ENCODE peak calls at places on chromosome 18, in nine cellular contexts. D, K, E, M, X, A, Y, L and R are unnamed samples. For H3K36me3, the result is how much of the 10 kb centered on the place peaks cover.

GRCh38 chr18:12791631-12792030 is 88.8 kb downstream of the PSMG2 start:
- DNase-seq in D (no peak), K (no peak), E (no peak), M (no peak), X (no peak), A (no peak), Y (no peak), L (no peak), R (no peak)

GRCh38 chr18:58755304-58756010 is 84.2 kb downstream of the MALT1 start:
- DNase-seq in D (no peak), K (no peak), E (no peak), M (no peak), X (no peak), A (no peak), Y (peak), L (no peak), R (no peak)

GRCh38 chr18:74806700-74807416 is 209.2 kb downstream of the ZNF407 start:
- DNase-seq in D (no peak), K (peak), E (no peak), M (peak), X (no peak), A (no peak), Y (peak), L (no peak), R (no peak)

GRCh38 chr18:48445540-48445939 is 36.4 kb upstream of the ZBTB7C start:
- DNase-seq in D (peak), K (peak), E (peak), M (peak), X (no peak), A (peak), Y (peak), L (peak), R (peak)

GRCh38 chr18:57437433-57437781 is 2.2 kb downstream of the ONECUT2 start:
- DNase-seq in D (no peak), K (no peak), E (no peak), M (no peak), X (no peak), A (no peak), Y (no peak), L (peak), R (no peak)

GRCh38 chr18:33697498-33697897 is 119.5 kb downstream of the ASXL3 start:
- DNase-seq in D (no peak), K (no peak), E (no peak), M (no peak), X (no peak), A (no peak), Y (peak), L (no peak), R (no peak)

GRCh38 chr18:64409511-64409910 is 260.6 kb upstream of the LINC00305 start:
- DNase-seq in D (no peak), K (no peak), E (no peak), M (peak), X (no peak), A (no peak), Y (no peak), L (no peak), R (no peak)

GRCh38 chr18:70907673-70908072 is 618.8 kb downstream of the SOCS6 start:
- DNase-seq in D (no peak), K (no peak), E (no peak), M (peak), X (no peak), A (no peak), Y (no peak), L (no peak), R (no peak)

GRCh38 chr18:53115876-53116585 is 776.0 kb downstream of the DCC start:
- DNase-seq in D (no peak), K (no peak), E (no peak), M (no peak), X (no peak), A (no peak), Y (no peak), L (no peak), R (no peak)

GRCh38 chr18:47793609-47794008 is 136.8 kb downstream of the SMAD2 start:
- DNase-seq in D (no peak), K (no peak), E (no peak), M (no peak), X (no peak), A (no peak), Y (no peak), L (no peak), R (no peak)

GRCh38 chr18:24470022-24470618 is 9.7 kb downstream of the HRH4 start:
- DNase-seq in D (no peak), K (no peak), E (no peak), M (no peak), X (no peak), A (no peak), Y (no peak), L (no peak), R (no peak)

GRCh38 chr18:3546106-3546505 is 96.1 kb downstream of the TGIF1 start:
- DNase-seq in D (no peak), K (no peak), E (no peak), M (no peak), X (no peak), A (no peak), Y (no peak), L (no peak), R (no peak)

GRCh38 chr18:5285326-5285725 is 10.2 kb downstream of the ZBTB14 start:
- DNase-seq in D (no peak), K (no peak), E (no peak), M (no peak), X (no peak), A (no peak), Y (no peak), L (no peak), R (no peak)

GRCh38 chr18:68623342-68623741 is 91.6 kb downstream of the TMX3 start:
- DNase-seq in D (peak), K (no peak), E (peak), M (peak), X (no peak), A (peak), Y (peak), L (no peak), R (no peak)

GRCh38 chr18:69401475-69402218 is 959 bp downstream of the DOK6 start:
- DNase-seq in D (no peak), K (no peak), E (no peak), M (no peak), X (no peak), A (no peak), Y (no peak), L (peak), R (no peak)

GRCh38 chr18:48922801-48923730 is 27.7 kb downstream of the SMAD7 start:
- DNase-seq in D (peak), K (no peak), E (no peak), M (no peak), X (no peak), A (no peak), Y (peak), L (peak), R (peak)

GRCh38 chr18:58041633-58042032 is 2.4 kb upstream of the NEDD4L start:
- DNase-seq in D (no peak), K (no peak), E (no peak), M (no peak), X (no peak), A (no peak), Y (no peak), L (no peak), R (no peak)

GRCh38 chr18:22559414-22560282 is 141.9 kb upstream of the CTAGE1 start:
- DNase-seq in D (peak), K (peak), E (peak), M (peak), X (no peak), A (no peak), Y (peak), L (no peak), R (peak)

GRCh38 chr18:27213123-27213717 is 28.1 kb upstream of the CHST9 start:
- DNase-seq in D (no peak), K (no peak), E (no peak), M (peak), X (no peak), A (no peak), Y (peak), L (no peak), R (no peak)

GRCh38 chr18:3448845-3449701 is 899 bp upstream of the TGIF1 start:
- DNase-seq in D (peak), K (peak), E (peak), M (peak), X (peak), A (peak), Y (peak), L (peak), R (peak)

GRCh38 chr18:49055787-49056186 is 105.0 kb upstream of the SMAD7 start:
- DNase-seq in D (peak), K (peak), E (no peak), M (no peak), X (no peak), A (no peak), Y (peak), L (no peak), R (peak)

GRCh38 chr18:63339920-63340484 is 20.4 kb upstream of the BCL2 start:
- DNase-seq in D (no peak), K (no peak), E (peak), M (peak), X (no peak), A (peak), Y (no peak), L (no peak), R (no peak)

GRCh38 chr18:10437837-10438236 is 16.6 kb upstream of the APCDD1 start:
- DNase-seq in D (no peak), K (no peak), E (no peak), M (no peak), X (no peak), A (peak), Y (no peak), L (no peak), R (no peak)

GRCh38 chr18:50986360-50987087 is 18.7 kb downstream of the ELAC1 start:
- DNase-seq in D (no peak), K (peak), E (no peak), M (no peak), X (no peak), A (no peak), Y (no peak), L (no peak), R (no peak)

GRCh38 chr18:59087391-59087790 is 52.3 kb upstream of the SEC11C start:
- DNase-seq in D (no peak), K (no peak), E (no peak), M (peak), X (no peak), A (peak), Y (peak), L (peak), R (no peak)

GRCh38 chr18:31217455-31217854 is 54.8 kb upstream of the DSC1 start:
- DNase-seq in D (no peak), K (no peak), E (no peak), M (no peak), X (no peak), A (no peak), Y (no peak), L (no peak), R (no peak)

GRCh38 chr18:64110692-64111480 is 38.0 kb downstream of the LINC00305 start:
- DNase-seq in D (no peak), K (peak), E (no peak), M (no peak), X (no peak), A (no peak), Y (no peak), L (no peak), R (no peak)

GRCh38 chr18:11154369-11154982 is 5.1 kb upstream of the PIEZO2 start:
- DNase-seq in D (no peak), K (peak), E (no peak), M (peak), X (no peak), A (no peak), Y (peak), L (no peak), R (no peak)

GRCh38 chr18:55345103-55345950 is 242.7 kb downstream of the TCF4 start:
- DNase-seq in D (no peak), K (no peak), E (no peak), M (no peak), X (no peak), A (no peak), Y (no peak), L (no peak), R (no peak)

GRCh38 chr18:55343396-55344073 is 244.5 kb downstream of the TCF4 start:
- DNase-seq in D (no peak), K (no peak), E (no peak), M (peak), X (no peak), A (no peak), Y (peak), L (no peak), R (no peak)

GRCh38 chr18:55346961-55347740 is 240.8 kb downstream of the TCF4 start:
- DNase-seq in D (no peak), K (no peak), E (no peak), M (no peak), X (no peak), A (no peak), Y (no peak), L (no peak), R (no peak)

GRCh38 chr18:55349685-55350084 is 238.3 kb downstream of the TCF4 start:
- DNase-seq in D (no peak), K (no peak), E (no peak), M (no peak), X (no peak), A (no peak), Y (no peak), L (no peak), R (no peak)

DNA sequence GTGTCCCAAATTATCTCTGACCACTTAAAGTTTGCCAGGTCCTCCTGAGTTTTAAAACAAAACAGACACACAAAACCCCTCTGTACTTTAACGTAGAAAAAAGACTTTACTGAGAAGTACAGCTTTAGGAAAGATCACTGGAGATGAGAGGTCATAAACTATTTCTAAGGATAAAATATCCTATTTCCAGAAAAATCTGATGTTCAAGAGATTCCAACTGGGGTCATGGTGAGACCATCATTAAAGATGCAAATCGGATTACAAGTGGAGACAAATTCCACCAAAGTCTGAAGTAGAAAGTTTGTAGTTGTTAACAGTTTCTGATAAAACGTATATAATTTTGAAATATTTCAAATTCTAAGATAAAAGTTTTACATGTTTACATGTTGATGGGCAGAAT is 241.6 kb downstream of the TCF4 start:
- DNase-seq in D (no peak), K (no peak), E (no peak), M (no peak), X (no peak), A (no peak), Y (no peak), L (no peak), R (no peak)
- H3K36me3 ChIP-seq in D (under half), K (under half), E (under half), M (under half), X (under half), A (under half), Y (under half), L (under half), R (under half)

GRCh38 chr18:79726721-79727120 is 47.1 kb downstream of the CTDP1 start:
- DNase-seq in D (no peak), K (no peak), E (no peak), M (no peak), X (no peak), A (no peak), Y (no peak), L (no peak), R (no peak)
- H3K36me3 ChIP-seq in D (under half), K (under half), E (under half), M (under half), X (under half), A (half or more), Y (under half), L (half or more), R (under half)

DNA sequence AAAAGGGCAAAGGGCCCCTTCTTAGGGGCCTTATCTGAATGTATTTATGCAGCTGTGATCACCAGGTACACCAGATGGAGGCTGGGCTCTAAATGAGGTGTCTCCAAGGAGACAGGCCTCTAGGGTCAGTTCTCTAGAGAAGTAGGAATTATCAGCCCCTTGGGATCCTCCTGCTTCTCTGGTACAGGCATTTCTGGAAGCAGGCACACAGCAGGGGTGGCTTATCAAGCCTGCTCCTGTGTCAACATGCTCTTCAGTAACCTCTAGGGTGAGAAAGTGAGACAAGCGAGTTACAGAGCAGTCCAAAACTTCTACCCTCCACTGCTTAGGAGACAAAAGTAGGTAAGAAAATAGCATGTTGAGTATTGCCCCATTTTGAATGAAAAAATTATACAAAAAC is 13.8 kb downstream of the TPGS2 start:
- DNase-seq in D (no peak), K (no peak), E (no peak), M (no peak), X (no peak), A (no peak), Y (no peak), L (no peak), R (no peak)
- H3K36me3 ChIP-seq in D (half or more), K (under half), E (under half), M (under half), X (under half), A (half or more), Y (under half), L (under half), R (under half)

DNA sequence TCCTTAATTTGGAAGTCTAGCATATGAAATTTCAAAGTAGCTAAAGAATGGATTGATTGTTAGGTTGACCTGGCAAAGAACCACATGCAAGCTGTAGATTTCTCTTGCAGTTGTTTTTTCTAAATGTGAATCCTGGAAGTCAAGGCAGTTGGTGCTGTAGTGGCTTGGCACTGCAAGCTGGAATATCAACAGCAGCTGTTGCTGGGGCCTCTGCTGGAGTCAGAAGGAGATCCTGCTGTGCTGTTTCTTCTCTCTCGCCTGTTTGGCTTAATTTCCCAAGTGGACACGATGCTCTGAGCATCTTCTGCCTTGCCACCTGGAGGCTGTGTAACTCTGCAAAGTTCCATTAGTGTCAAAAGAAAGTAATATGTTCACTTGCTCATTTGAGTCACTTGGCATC is 12.6 kb downstream of the PIK3C3 start:
- DNase-seq in D (no peak), K (no peak), E (no peak), M (no peak), X (no peak), A (no peak), Y (no peak), L (no peak), R (no peak)
- H3K36me3 ChIP-seq in D (under half), K (under half), E (under half), M (under half), X (under half), A (half or more), Y (under half), L (under half), R (under half)